ENCODE peak calls at places on chromosomes 1 and 21, in five cellular contexts. One of them, this sample, is unnamed.

GRCh38 chr21:23401278-23401677 is 2206.0 kb downstream of the MRPL39 start:
- DNase-seq in sigmoid colon: no peak
- DNase-seq in vagina: no peak
- DNase-seq in tibial nerve: no peak
- DNase-seq in H1: no peak
- DNase-seq in this sample: peak

GRCh38 chr21:31862078-31862477 is 10.7 kb upstream of the HUNK start:
- DNase-seq in sigmoid colon: no peak
- DNase-seq in vagina: no peak
- DNase-seq in tibial nerve: no peak
- DNase-seq in H1: no peak
- DNase-seq in this sample: no peak

GRCh38 chr1:108646661-108647269 is 14.1 kb downstream of the HENMT1 start:
- DNase-seq in sigmoid colon: peak
- DNase-seq in vagina: no peak
- DNase-seq in tibial nerve: peak
- DNase-seq in H1: no peak
- DNase-seq in this sample: no peak

GRCh38 chr1:118247593-118247992 is 62.6 kb upstream of the SPAG17 start:
- DNase-seq in sigmoid colon: no peak
- DNase-seq in vagina: no peak
- DNase-seq in tibial nerve: no peak
- DNase-seq in H1: no peak
- DNase-seq in this sample: no peak

GRCh38 chr1:215637041-215637573 is 70.0 kb downstream of the KCTD3 start:
- DNase-seq in sigmoid colon: peak
- DNase-seq in vagina: no peak
- DNase-seq in tibial nerve: peak
- DNase-seq in H1: no peak
- DNase-seq in this sample: no peak

GRCh38 chr1:174215766-174216165 is 56.4 kb downstream of the RABGAP1L start:
- DNase-seq in sigmoid colon: no peak
- DNase-seq in vagina: no peak
- DNase-seq in tibial nerve: no peak
- DNase-seq in H1: no peak
- DNase-seq in this sample: no peak

GRCh38 chr1:89538361-89538760 is 13.7 kb downstream of the LRRC8B start:
- DNase-seq in sigmoid colon: no peak
- DNase-seq in vagina: no peak
- DNase-seq in tibial nerve: no peak
- DNase-seq in H1: no peak
- DNase-seq in this sample: no peak

GRCh38 chr1:41341756-41342562 is 19.3 kb upstream of the FOXO6 start:
- DNase-seq in sigmoid colon: no peak
- DNase-seq in vagina: peak
- DNase-seq in tibial nerve: no peak
- DNase-seq in H1: no peak
- DNase-seq in this sample: no peak

GRCh38 chr1:147640553-147641165 is 29.7 kb downstream of the ACP6 start:
- DNase-seq in sigmoid colon: no peak
- DNase-seq in vagina: no peak
- DNase-seq in tibial nerve: peak
- DNase-seq in H1: peak
- DNase-seq in this sample: peak

GRCh38 chr1:5721634-5722215 is 270.5 kb downstream of the NPHP4 start:
- DNase-seq in sigmoid colon: no peak
- DNase-seq in vagina: no peak
- DNase-seq in tibial nerve: no peak
- DNase-seq in H1: no peak
- DNase-seq in this sample: no peak

GRCh38 chr1:67536957-67537646 is 106.9 kb upstream of the SERBP1 start:
- DNase-seq in sigmoid colon: no peak
- DNase-seq in vagina: no peak
- DNase-seq in tibial nerve: no peak
- DNase-seq in H1: no peak
- DNase-seq in this sample: no peak

GRCh38 chr1:165174485-165174884 is 182.0 kb downstream of the LMX1A start:
- DNase-seq in sigmoid colon: no peak
- DNase-seq in vagina: no peak
- DNase-seq in tibial nerve: no peak
- DNase-seq in H1: no peak
- DNase-seq in this sample: no peak

GRCh38 chr1:114559356-114559755 is 22.1 kb downstream of the BCAS2 start:
- DNase-seq in sigmoid colon: no peak
- DNase-seq in vagina: no peak
- DNase-seq in tibial nerve: no peak
- DNase-seq in H1: no peak
- DNase-seq in this sample: no peak

GRCh38 chr1:118945460-118945859 is 42.7 kb downstream of the TBX15 start:
- DNase-seq in sigmoid colon: no peak
- DNase-seq in vagina: no peak
- DNase-seq in tibial nerve: no peak
- DNase-seq in H1: no peak
- DNase-seq in this sample: no peak

GRCh38 chr1:229121845-229122436 is 149.0 kb upstream of the RAB4A start:
- DNase-seq in sigmoid colon: peak
- DNase-seq in vagina: no peak
- DNase-seq in tibial nerve: no peak
- DNase-seq in H1: no peak
- DNase-seq in this sample: no peak

GRCh38 chr1:41353744-41354143 is 7.5 kb upstream of the FOXO6 start:
- DNase-seq in sigmoid colon: no peak
- DNase-seq in vagina: peak
- DNase-seq in tibial nerve: no peak
- DNase-seq in H1: no peak
- DNase-seq in this sample: no peak

GRCh38 chr1:36248250-36248894 is 24.1 kb downstream of the THRAP3 start:
- DNase-seq in sigmoid colon: peak
- DNase-seq in vagina: peak
- DNase-seq in tibial nerve: peak
- DNase-seq in H1: no peak
- DNase-seq in this sample: peak

GRCh38 chr1:92749024-92749634 is 35.8 kb downstream of the EVI5 start:
- DNase-seq in sigmoid colon: no peak
- DNase-seq in vagina: no peak
- DNase-seq in tibial nerve: no peak
- DNase-seq in H1: no peak
- DNase-seq in this sample: peak

GRCh38 chr1:101520302-101520701 is 283.5 kb downstream of the S1PR1 start:
- DNase-seq in sigmoid colon: no peak
- DNase-seq in vagina: no peak
- DNase-seq in tibial nerve: no peak
- DNase-seq in H1: peak
- DNase-seq in this sample: peak

GRCh38 chr1:70608815-70609214 is 197.7 kb downstream of the CTH start:
- DNase-seq in sigmoid colon: no peak
- DNase-seq in vagina: no peak
- DNase-seq in tibial nerve: no peak
- DNase-seq in H1: no peak
- DNase-seq in this sample: no peak

GRCh38 chr1:60952566-60953215 is 129.7 kb upstream of the NFIA start:
- DNase-seq in sigmoid colon: no peak
- DNase-seq in vagina: no peak
- DNase-seq in tibial nerve: no peak
- DNase-seq in H1: no peak
- DNase-seq in this sample: no peak

GRCh38 chr1:145982010-145982723 is 14.2 kb downstream of the TXNIP start:
- DNase-seq in sigmoid colon: peak
- DNase-seq in vagina: peak
- DNase-seq in tibial nerve: no peak
- DNase-seq in H1: no peak
- DNase-seq in this sample: no peak

GRCh38 chr1:16318544-16318943 is 33.7 kb downstream of the FBXO42 start:
- DNase-seq in sigmoid colon: no peak
- DNase-seq in vagina: no peak
- DNase-seq in tibial nerve: peak
- DNase-seq in H1: no peak
- DNase-seq in this sample: no peak

DNA sequence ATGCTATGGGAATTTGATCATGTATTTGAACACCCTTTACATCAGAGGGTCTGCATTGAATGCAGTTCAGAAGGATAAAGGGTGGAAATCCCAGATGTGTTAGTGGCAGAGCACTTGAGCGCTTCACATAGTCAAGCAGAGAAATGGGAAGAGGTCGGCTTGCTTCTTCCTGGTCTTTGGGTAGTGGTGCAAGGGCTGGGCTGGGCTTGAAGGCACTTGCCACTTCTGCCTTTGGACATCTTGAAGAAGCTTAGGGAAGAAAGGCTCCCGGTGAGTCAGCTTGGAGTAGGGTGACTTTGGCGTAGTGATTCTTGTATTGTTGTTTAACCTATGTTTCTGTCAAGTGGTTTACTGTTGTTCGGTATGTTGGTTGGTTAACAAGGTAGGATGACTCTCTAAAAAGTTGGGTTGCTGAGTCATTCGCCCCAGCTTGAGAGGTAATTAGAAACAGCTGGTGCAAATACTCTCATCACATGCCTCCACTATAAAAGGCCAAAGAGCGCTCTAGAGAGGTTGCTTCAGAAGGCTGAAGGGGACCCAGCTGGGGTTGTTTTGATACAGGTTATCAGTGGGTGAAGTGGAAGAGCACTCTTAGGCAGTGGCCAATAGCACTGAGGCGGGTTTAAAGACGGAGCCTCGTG is 1.3 kb downstream of the BACH1 start:
- DNase-seq in sigmoid colon: peak
- DNase-seq in vagina: no peak
- DNase-seq in tibial nerve: peak
- DNase-seq in H1: no peak
- DNase-seq in this sample: peak
- TF ChIP-seq POLR2A in sigmoid colon: no peak
- TF ChIP-seq POLR2A in vagina: no peak
- TF ChIP-seq POLR2A in tibial nerve: no peak
- TF ChIP-seq POLR2A in H1: no peak
- TF ChIP-seq POLR2A in this sample: peak

GRCh38 chr1:30757196-30757949 is at the start of gene LAPTM5:
- DNase-seq in sigmoid colon: peak
- DNase-seq in vagina: no peak
- DNase-seq in tibial nerve: peak
- DNase-seq in H1: no peak
- DNase-seq in this sample: peak

GRCh38 chr1:30755746-30756145 is 1.8 kb downstream of the LAPTM5 start:
- DNase-seq in sigmoid colon: no peak
- DNase-seq in vagina: no peak
- DNase-seq in tibial nerve: no peak
- DNase-seq in H1: no peak
- DNase-seq in this sample: no peak

GRCh38 chr1:30756206-30756544 is 1.4 kb downstream of the LAPTM5 start:
- DNase-seq in sigmoid colon: no peak
- DNase-seq in vagina: no peak
- DNase-seq in tibial nerve: no peak
- DNase-seq in H1: no peak
- DNase-seq in this sample: no peak

GRCh38 chr1:30755334-30755733 is 2.2 kb downstream of the LAPTM5 start:
- DNase-seq in sigmoid colon: no peak
- DNase-seq in vagina: no peak
- DNase-seq in tibial nerve: no peak
- DNase-seq in H1: no peak
- DNase-seq in this sample: no peak

GRCh38 chr1:30756545-30757195 is 904 bp downstream of the LAPTM5 start:
- DNase-seq in sigmoid colon: peak
- DNase-seq in vagina: no peak
- DNase-seq in tibial nerve: peak
- DNase-seq in H1: no peak
- DNase-seq in this sample: peak
- TF ChIP-seq POLR2A in sigmoid colon: no peak
- TF ChIP-seq POLR2A in vagina: peak
- TF ChIP-seq POLR2A in tibial nerve: no peak
- TF ChIP-seq POLR2A in H1: no peak
- TF ChIP-seq POLR2A in this sample: peak

GRCh38 chr1:65431111-65431705 is 10.7 kb downstream of the LEPR start:
- DNase-seq in sigmoid colon: no peak
- DNase-seq in vagina: no peak
- DNase-seq in tibial nerve: peak
- DNase-seq in H1: no peak
- DNase-seq in this sample: peak

GRCh38 chr1:65435987-65436386 is 15.5 kb downstream of the LEPR start:
- DNase-seq in sigmoid colon: no peak
- DNase-seq in vagina: no peak
- DNase-seq in tibial nerve: no peak
- DNase-seq in H1: no peak
- DNase-seq in this sample: no peak

GRCh38 chr1:65434760-65435159 is 14.3 kb downstream of the LEPR start:
- DNase-seq in sigmoid colon: no peak
- DNase-seq in vagina: no peak
- DNase-seq in tibial nerve: no peak
- DNase-seq in H1: no peak
- DNase-seq in this sample: no peak

GRCh38 chr1:65434255-65434654 is 13.8 kb downstream of the LEPR start:
- DNase-seq in sigmoid colon: no peak
- DNase-seq in vagina: no peak
- DNase-seq in tibial nerve: no peak
- DNase-seq in H1: no peak
- DNase-seq in this sample: no peak

GRCh38 chr1:65432918-65433317 is 12.4 kb downstream of the LEPR start:
- DNase-seq in sigmoid colon: no peak
- DNase-seq in vagina: no peak
- DNase-seq in tibial nerve: no peak
- DNase-seq in H1: no peak
- DNase-seq in this sample: no peak
- TF ChIP-seq POLR2A in sigmoid colon: no peak
- TF ChIP-seq POLR2A in vagina: no peak
- TF ChIP-seq POLR2A in tibial nerve: no peak
- TF ChIP-seq POLR2A in H1: no peak
- TF ChIP-seq POLR2A in this sample: no peak

DNA sequence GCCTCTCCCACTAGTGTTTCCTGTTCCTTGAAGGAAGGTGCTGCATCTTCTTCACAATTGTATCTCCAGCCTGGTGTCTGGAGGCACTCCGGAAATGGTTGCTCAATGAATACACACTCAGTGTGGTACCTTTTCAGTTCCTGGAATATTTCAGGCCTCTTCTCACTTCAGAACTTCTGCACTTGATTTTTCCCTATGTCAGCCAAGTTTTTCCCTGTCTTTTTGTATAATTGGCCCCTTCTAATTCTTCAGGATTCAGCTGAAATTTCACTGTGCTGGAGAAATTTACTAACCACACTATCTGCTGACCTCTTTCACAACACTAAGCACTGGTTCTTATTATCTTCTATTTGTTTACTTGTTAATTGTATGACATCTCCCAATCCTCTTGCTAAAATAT is 61.2 kb upstream of the MAP10 start:
- DNase-seq in sigmoid colon: no peak
- DNase-seq in vagina: no peak
- DNase-seq in tibial nerve: no peak
- DNase-seq in H1: no peak
- DNase-seq in this sample: no peak
- TF ChIP-seq POLR2A in sigmoid colon: no peak
- TF ChIP-seq POLR2A in vagina: no peak
- TF ChIP-seq POLR2A in tibial nerve: no peak
- TF ChIP-seq POLR2A in H1: no peak
- TF ChIP-seq POLR2A in this sample: no peak

GRCh38 chr1:161227196-161227871 is 1.5 kb downstream of the TOMM40L start:
- DNase-seq in sigmoid colon: peak
- DNase-seq in vagina: no peak
- DNase-seq in tibial nerve: peak
- DNase-seq in H1: no peak
- DNase-seq in this sample: peak
- TF ChIP-seq POLR2A in sigmoid colon: no peak
- TF ChIP-seq POLR2A in vagina: no peak
- TF ChIP-seq POLR2A in tibial nerve: no peak
- TF ChIP-seq POLR2A in H1: no peak
- TF ChIP-seq POLR2A in this sample: no peak

This sample was measured in erythroblast.